ENCODE peak calls at places on chromosomes 3 and 15, in five cellular contexts. N, B, S, V and W are unnamed samples.

GRCh38 chr3:58999134-58999778 is 50.6 kb downstream of the CFAP20DC start:
- DNase-seq in N (no peak), B (no peak), S (no peak), V (no peak), W (no peak)

GRCh38 chr15:58726867-58727266 is 22.6 kb downstream of the ADAM10 start:
- DNase-seq in N (no peak), B (no peak), S (no peak), V (no peak), W (no peak)

GRCh38 chr3:71585891-71586809 is 2.6 kb upstream of the FOXP1 start:
- DNase-seq in N (no peak), B (no peak), S (no peak), V (no peak), W (no peak)

GRCh38 chr3:99730870-99731269 is 86.8 kb upstream of the CMSS1 start:
- DNase-seq in N (no peak), B (no peak), S (no peak), V (no peak), W (no peak)

GRCh38 chr15:39270976-39271375 is 309.9 kb upstream of the THBS1 start:
- DNase-seq in N (no peak), B (no peak), S (peak; percentile 78), V (no peak), W (no peak)

GRCh38 chr15:68264282-68264681 is 13.3 kb upstream of the FEM1B start:
- DNase-seq in N (no peak), B (no peak), S (no peak), V (no peak), W (no peak)

GRCh38 chr3:152621967-152622812 is 212.7 kb upstream of the P2RY1 start:
- DNase-seq in N (peak; percentile 65), B (no peak), S (no peak), V (no peak), W (no peak)

GRCh38 chr3:13543251-13543650 is 5.7 kb upstream of the FBLN2 start:
- DNase-seq in N (no peak), B (peak; percentile 77), S (peak; percentile 30), V (peak; percentile 90), W (peak; percentile 91)

GRCh38 chr15:85581495-85581894 is 201.1 kb downstream of the AKAP13 start:
- DNase-seq in N (no peak), B (no peak), S (no peak), V (peak; percentile 83), W (no peak)

GRCh38 chr15:74306801-74307217 is 60.6 kb downstream of the CYP11A1 start:
- DNase-seq in N (peak; percentile 83), B (peak; percentile 79), S (no peak), V (no peak), W (no peak)

GRCh38 chr3:151316267-151316991 is at the start of gene GPR87:
- DNase-seq in N (no peak), B (peak; percentile 58), S (no peak), V (no peak), W (no peak)

GRCh38 chr3:111588527-111588926 is 6.6 kb downstream of the ZBED2 start:
- DNase-seq in N (no peak), B (no peak), S (no peak), V (no peak), W (no peak)

GRCh38 chr3:170809021-170809974 is 60.7 kb downstream of the RPL22L1 start:
- DNase-seq in N (peak; percentile 76), B (peak; percentile 87), S (peak; percentile 48), V (no peak), W (no peak)

GRCh38 chr3:7207928-7208327 is 347.0 kb downstream of the GRM7 start:
- DNase-seq in N (no peak), B (no peak), S (no peak), V (no peak), W (no peak)

GRCh38 chr3:171770689-171771620 is 39.3 kb downstream of the PLD1 start:
- DNase-seq in N (peak; percentile 20), B (peak; percentile 79), S (peak; percentile 67), V (no peak), W (no peak)

GRCh38 chr3:47412842-47413520 is 32.2 kb downstream of the PTPN23 start:
- DNase-seq in N (no peak), B (no peak), S (no peak), V (no peak), W (no peak)
- TF ChIP-seq CTCF in N (no peak), B (no peak), S (peak; percentile 14), V (no peak), W (no peak)

GRCh38 chr15:31396881-31397560 is 70.4 kb downstream of the KLF13 start:
- DNase-seq in N (no peak), B (peak; percentile 98), S (no peak), V (peak; percentile 97), W (peak; percentile 97)
- H3K4me3 ChIP-seq in N (no peak overlapping the region), B (no peak overlapping the region), S (no peak overlapping the region), V (peak overlapping the region; percentile 50), W (peak overlapping the region; percentile 49)

DNA sequence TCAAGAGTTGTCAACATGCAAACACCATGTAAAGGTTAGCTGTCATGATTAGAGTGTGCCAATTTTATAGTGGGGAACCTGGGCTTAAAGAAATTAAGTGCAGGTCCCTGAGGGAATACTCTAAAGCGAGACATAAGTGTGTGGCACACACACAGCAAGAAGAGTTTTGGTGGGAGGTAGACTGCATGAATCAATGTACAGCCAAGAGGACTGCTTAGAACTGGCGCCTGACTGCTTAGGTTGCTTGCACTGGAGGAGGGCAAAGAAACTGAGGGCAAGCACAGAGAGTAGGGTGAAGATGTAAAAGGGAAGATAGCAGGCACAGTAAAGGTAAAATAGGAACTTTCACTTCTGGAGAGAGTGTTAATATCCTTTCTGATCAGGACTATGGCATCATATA is 184.9 kb downstream of the SOX2 start:
- DNase-seq in N (no peak), B (no peak), S (no peak), V (no peak), W (no peak)
- H3K27ac ChIP-seq in N (no peak overlapping the region), B (no peak overlapping the region), S (no peak overlapping the region), V (no peak overlapping the region), W (no peak overlapping the region)

GRCh38 chr3:27254896-27255295 is 114.3 kb downstream of the NEK10 start:
- DNase-seq in N (no peak), B (no peak), S (no peak), V (no peak), W (no peak)

GRCh38 chr3:27252646-27253045 is 116.5 kb downstream of the NEK10 start:
- DNase-seq in N (no peak), B (no peak), S (no peak), V (no peak), W (no peak)

GRCh38 chr3:27253391-27253790 is 115.8 kb downstream of the NEK10 start:
- DNase-seq in N (no peak), B (no peak), S (no peak), V (no peak), W (no peak)

GRCh38 chr3:27253831-27254230 is 115.4 kb downstream of the NEK10 start:
- DNase-seq in N (peak; percentile 36), B (peak; percentile 78), S (no peak), V (peak; percentile 44), W (no peak)
- TF ChIP-seq CTCF in N (peak; percentile 63), B (peak; percentile 72), S (peak; percentile 60), V (peak; percentile 32), W (no peak)

GRCh38 chr15:77631790-77632551 is 741 bp downstream of the LINGO1 start:
- DNase-seq in N (no peak), B (peak; percentile 88), S (no peak), V (no peak), W (no peak)
- H3K4me3 ChIP-seq in N (no peak overlapping the region), B (peak overlapping the region; percentile 64), S (no peak overlapping the region), V (peak overlapping the region; percentile 58), W (peak overlapping the region; percentile 89)

DNA sequence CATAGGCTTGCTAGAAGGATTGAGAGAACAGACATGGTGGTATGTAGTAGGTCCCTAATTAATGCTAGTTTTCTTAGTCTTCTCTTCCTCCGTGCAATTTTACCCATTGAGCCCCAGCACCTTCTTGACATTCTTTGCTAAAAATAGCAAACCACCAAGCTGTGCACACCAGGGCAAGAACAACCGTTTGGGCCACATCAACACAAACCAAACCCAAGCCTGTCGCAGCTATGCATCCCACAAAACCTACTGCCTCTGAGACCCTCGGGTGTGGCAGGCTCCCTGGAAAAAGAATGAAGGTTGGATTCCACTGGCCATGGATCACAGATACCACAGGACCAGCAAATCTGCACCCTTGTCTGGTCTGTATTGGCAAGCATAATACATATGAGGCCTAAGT is 27.1 kb downstream of the HEG1 start:
- DNase-seq in N (no peak), B (no peak), S (no peak), V (no peak), W (no peak)
- H3K27ac ChIP-seq in N (peak overlapping the region; percentile 10), B (no peak overlapping the region), S (no peak overlapping the region), V (no peak overlapping the region), W (no peak overlapping the region)

GRCh38 chr3:123499316-123499715 is 50.4 kb upstream of the ADCY5 start:
- DNase-seq in N (no peak), B (no peak), S (peak; percentile 11), V (no peak), W (no peak)
- TF ChIP-seq CTCF in N (no peak), B (no peak), S (no peak), V (no peak), W (no peak)

GRCh38 chr3:48187579-48188265 is 495 bp downstream of the CDC25A start:
- DNase-seq in N (peak; percentile 17), B (peak; percentile 75), S (no peak), V (peak; percentile 86), W (no peak)
- H3K4me3 ChIP-seq in N (peak overlapping the region; percentile 95), B (peak overlapping the region; percentile 91), S (peak overlapping the region; percentile 85), V (peak overlapping the region; percentile 75), W (peak overlapping the region; percentile 88)

GRCh38 chr3:189833266-189833665 is 202.1 kb downstream of the TP63 start:
- DNase-seq in N (no peak), B (no peak), S (no peak), V (no peak), W (no peak)

GRCh38 chr3:189833996-189834395 is 202.8 kb downstream of the TP63 start:
- DNase-seq in N (no peak), B (no peak), S (no peak), V (no peak), W (no peak)

GRCh38 chr3:189826566-189826965 is 195.4 kb downstream of the TP63 start:
- DNase-seq in N (no peak), B (no peak), S (no peak), V (no peak), W (no peak)

GRCh38 chr3:189827108-189827507 is 195.9 kb downstream of the TP63 start:
- DNase-seq in N (no peak), B (no peak), S (no peak), V (no peak), W (no peak)

GRCh38 chr3:189830401-189830800 is 199.2 kb downstream of the TP63 start:
- DNase-seq in N (no peak), B (no peak), S (no peak), V (no peak), W (no peak)
- H3K27ac ChIP-seq in N (no peak overlapping the region), B (no peak overlapping the region), S (no peak overlapping the region), V (no peak overlapping the region), W (no peak overlapping the region)

GRCh38 chr15:40902605-40903561 is 8.6 kb downstream of the VPS18 start:
- DNase-seq in N (no peak), B (peak; percentile 54), S (no peak), V (no peak), W (no peak)
- TF ChIP-seq CTCF in N (no peak), B (no peak), S (no peak), V (no peak), W (no peak)